ENCODE peak calls at places on chromosomes 5 and 9, in five cellular contexts. D, V, F, L and O are unnamed samples. For H3K9me3, the result is how much of the 10 kb centered on the place peaks cover.

GRCh38 chr9:116639251-116639741 is 47.8 kb upstream of the TRIM32 start:
- DNase-seq in D (no peak), V (no peak), F (no peak), L (peak), O (no peak)

GRCh38 chr5:2958976-2959375 is 207.5 kb upstream of the IRX2 start:
- DNase-seq in D (no peak), V (no peak), F (no peak), L (no peak), O (no peak)

GRCh38 chr5:103473725-103474124 is 88.9 kb downstream of the NUDT12 start:
- DNase-seq in D (no peak), V (no peak), F (no peak), L (no peak), O (no peak)

GRCh38 chr9:105233836-105234235 is 10.6 kb upstream of the SLC44A1 start:
- DNase-seq in D (no peak), V (no peak), F (no peak), L (no peak), O (no peak)

GRCh38 chr9:28120241-28121025 is 547.2 kb upstream of the C9orf72 start:
- DNase-seq in D (no peak), V (no peak), F (no peak), L (no peak), O (no peak)

GRCh38 chr9:104802110-104802509 is 38.2 kb downstream of the NIPSNAP3B start:
- DNase-seq in D (no peak), V (no peak), F (no peak), L (no peak), O (no peak)

GRCh38 chr5:14706615-14707021 is 42.1 kb downstream of the OTULIN start:
- DNase-seq in D (no peak), V (no peak), F (no peak), L (no peak), O (no peak)

GRCh38 chr5:158642852-158643251 is 456.9 kb downstream of the EBF1 start:
- DNase-seq in D (no peak), V (no peak), F (no peak), L (no peak), O (peak)

GRCh38 chr5:10329808-10330481 is 22.2 kb upstream of the CMBL start:
- DNase-seq in D (no peak), V (no peak), F (peak), L (peak), O (peak)

DNA sequence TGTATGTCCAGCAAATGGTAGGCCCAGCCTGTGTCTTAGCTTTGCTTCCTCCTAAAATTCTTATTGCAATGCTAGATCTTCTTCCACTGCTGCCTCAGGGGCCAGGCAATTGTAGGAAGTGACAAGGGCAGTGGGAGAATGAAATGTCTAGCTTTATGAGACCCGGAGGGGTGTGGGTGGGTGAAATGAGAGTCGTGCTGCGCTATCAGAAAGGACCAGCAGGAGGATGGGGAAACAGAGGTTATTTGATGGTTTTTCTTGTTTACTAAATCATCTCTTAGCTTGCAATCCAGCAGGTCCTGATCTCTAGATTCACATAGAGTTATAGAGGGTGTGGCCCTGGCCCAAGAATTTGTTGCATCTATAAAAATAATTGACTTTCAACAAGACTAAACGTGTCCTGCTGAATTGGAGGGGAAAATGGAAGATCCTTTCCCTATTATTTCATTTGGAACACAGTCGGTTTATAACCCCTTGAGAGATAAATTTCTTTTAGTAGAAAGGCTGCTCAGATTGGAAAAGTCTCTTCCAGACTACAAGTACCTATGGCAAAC is 43.6 kb downstream of the ZNF366 start:
- DNase-seq in D (no peak), V (no peak), F (no peak), L (no peak), O (no peak)
- TF ChIP-seq CTCF in D (no peak), V (no peak), F (no peak), L (no peak), O (no peak)

DNA sequence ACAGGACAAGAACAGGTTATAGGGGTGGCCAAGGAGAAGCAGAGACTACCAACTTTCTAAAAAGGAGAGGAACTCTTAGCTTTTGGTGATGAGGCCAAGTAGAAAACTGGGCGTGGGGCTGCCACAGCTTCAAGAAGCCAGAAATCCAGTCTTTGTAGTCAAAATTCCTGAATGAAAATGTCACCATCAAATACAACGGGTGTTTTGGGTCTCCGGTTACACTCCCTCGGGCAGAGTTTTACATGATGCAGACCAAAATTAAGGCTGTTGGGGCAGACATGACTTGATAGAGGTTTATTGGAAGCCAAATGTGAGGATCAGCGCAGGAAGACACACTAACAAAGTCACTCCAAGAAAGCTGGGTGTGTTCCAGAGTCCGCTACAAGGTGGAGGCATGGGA is 29.4 kb upstream of the N4BP3 start:
- DNase-seq in D (no peak), V (no peak), F (no peak), L (no peak), O (no peak)
- H3K9me3 ChIP-seq in D (under half), V (under half), F (under half), L (under half), O (under half)

DNA sequence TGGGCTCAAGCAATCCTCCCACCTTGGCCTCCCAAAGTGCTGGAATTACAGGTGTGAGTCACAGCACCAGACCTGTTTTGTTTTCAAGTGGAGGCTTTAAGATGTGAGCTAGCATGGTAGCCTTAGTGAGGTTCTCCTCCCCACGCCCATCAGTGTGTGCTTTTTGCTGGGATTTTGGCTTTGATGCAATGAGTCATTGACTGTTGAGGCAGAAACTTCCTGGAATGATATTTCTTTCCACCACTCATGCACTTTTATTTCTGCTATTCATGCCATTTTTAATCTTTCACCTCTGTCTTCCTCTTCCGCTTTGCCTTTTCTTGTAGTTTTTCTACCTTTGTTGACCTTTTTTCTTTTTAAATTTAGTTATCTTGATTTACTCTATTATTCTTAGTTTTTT is 4.2 kb upstream of the NFIL3 start:
- DNase-seq in D (no peak), V (no peak), F (no peak), L (no peak), O (no peak)
- H3K27ac ChIP-seq in D (peak), V (no peak), F (no peak), L (no peak), O (no peak)

GRCh38 chr5:116754556-116754955 is 179.9 kb upstream of the SEMA6A start:
- DNase-seq in D (no peak), V (no peak), F (no peak), L (no peak), O (no peak)

GRCh38 chr5:116759860-116760644 is 185.4 kb upstream of the SEMA6A start:
- DNase-seq in D (no peak), V (peak), F (no peak), L (peak), O (no peak)

GRCh38 chr5:116750626-116751188 is 176.1 kb upstream of the SEMA6A start:
- DNase-seq in D (no peak), V (no peak), F (no peak), L (no peak), O (no peak)

GRCh38 chr5:116751684-116752083 is 177.1 kb upstream of the SEMA6A start:
- DNase-seq in D (no peak), V (no peak), F (no peak), L (no peak), O (no peak)

GRCh38 chr5:116756531-116756930 is 181.9 kb upstream of the SEMA6A start:
- DNase-seq in D (no peak), V (no peak), F (no peak), L (no peak), O (no peak)
- TF ChIP-seq CTCF in D (no peak), V (no peak), F (no peak), L (no peak), O (no peak)

GRCh38 chr5:141342773-141343172 is 856 bp upstream of the PCDHGA3 start:
- DNase-seq in D (no peak), V (no peak), F (no peak), L (no peak), O (no peak)
- H3K9me3 ChIP-seq in D (under half), V (under half), F (under half), L (under half), O (under half)

GRCh38 chr5:107474724-107475489 is 195.8 kb downstream of the EFNA5 start:
- DNase-seq in D (no peak), V (no peak), F (no peak), L (no peak), O (no peak)

GRCh38 chr5:107477492-107477891 is 193.2 kb downstream of the EFNA5 start:
- DNase-seq in D (no peak), V (no peak), F (no peak), L (no peak), O (no peak)

GRCh38 chr5:107478068-107478641 is 192.6 kb downstream of the EFNA5 start:
- DNase-seq in D (no peak), V (no peak), F (no peak), L (no peak), O (no peak)

GRCh38 chr5:107474361-107474723 is 196.4 kb downstream of the EFNA5 start:
- DNase-seq in D (no peak), V (no peak), F (no peak), L (no peak), O (no peak)

DNA sequence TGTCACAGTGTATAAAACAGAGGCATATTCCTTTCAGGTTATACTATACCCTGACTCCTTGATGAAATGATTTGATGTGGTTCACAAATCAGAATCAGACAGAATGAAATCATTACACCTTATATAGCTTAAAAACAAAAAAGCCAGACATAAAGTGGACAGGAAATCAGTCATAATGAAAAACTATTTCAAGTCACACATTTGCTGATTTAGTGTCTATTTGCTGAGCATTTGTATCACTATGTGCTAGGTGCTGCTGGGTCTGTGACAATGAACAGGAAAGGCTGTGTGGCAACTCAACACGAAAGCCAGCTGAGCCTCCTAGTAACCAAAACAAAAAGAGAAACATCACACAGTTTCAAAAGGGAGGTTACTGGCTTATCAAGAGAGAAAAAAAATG is 194.0 kb downstream of the EFNA5 start:
- DNase-seq in D (no peak), V (peak), F (no peak), L (no peak), O (no peak)
- H3K27ac ChIP-seq in D (peak), V (peak), F (no peak), L (no peak), O (no peak)

DNA sequence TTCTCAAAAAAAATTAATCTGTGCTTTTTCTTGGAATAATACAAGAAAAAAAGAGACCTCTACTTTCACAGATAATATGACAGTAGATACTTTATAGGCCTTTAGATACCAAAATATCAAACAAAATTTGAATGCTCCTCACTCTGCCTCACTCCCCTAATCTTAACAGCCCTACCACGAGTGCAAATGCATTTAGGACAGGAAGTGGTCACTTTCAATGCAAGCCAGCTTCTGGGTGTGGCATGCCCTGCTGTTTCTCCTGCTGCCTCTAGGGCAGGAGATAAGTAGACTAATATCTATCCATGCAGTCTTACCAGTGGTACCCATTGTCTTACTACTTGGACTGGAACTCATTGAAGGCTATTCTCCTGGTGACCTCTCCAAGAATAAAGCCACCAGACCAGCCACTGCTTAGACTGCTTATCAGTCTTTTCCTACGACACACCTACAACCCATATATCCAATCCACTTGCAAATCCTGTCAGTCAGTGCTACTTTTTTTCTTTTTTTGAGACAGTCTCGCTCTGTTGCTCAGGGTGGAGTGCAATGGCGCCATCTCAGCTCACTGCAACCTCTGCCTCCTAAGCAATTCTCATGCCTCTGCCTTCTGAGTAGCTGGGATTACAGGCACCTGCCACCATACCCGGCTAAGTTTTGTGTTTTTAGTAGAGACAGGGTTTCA is 23.0 kb downstream of the FRRS1L start:
- DNase-seq in D (no peak), V (no peak), F (no peak), L (no peak), O (no peak)
- TF ChIP-seq CTCF in D (peak), V (peak), F (no peak), L (no peak), O (no peak)